ENCODE peak calls at places on chromosomes 4 and X, in four cellular contexts. Z is activated T-cell treated with anti-CD3 and anti-CD28 coated beads, Interleukin-2, amount 50 U/mL, for 1 hour; F is mucosa of descending colon; G is NCI-H2029 treated with DMSO at 0.1 percent for 48 hours. M is an unnamed sample.

GRCh38 chrX:9902651-9903050 is 64.5 kb upstream of the CLDN34 start:
- DNase-seq in Z (no peak), F (no peak), G (no peak), M (no peak)

GRCh38 chr4:8547108-8547911 is 32.9 kb upstream of the GPR78 start:
- DNase-seq in Z (no peak), F (no peak), G (no peak), M (no peak)

GRCh38 chr4:94277539-94277938 is 65.1 kb downstream of the HPGDS start:
- DNase-seq in Z (no peak), F (no peak), G (no peak), M (no peak)

GRCh38 chr4:1246111-1246881 is 2.6 kb downstream of the CTBP1 start:
- DNase-seq in Z (peak; percentile 22), F (peak; percentile 54), G (no peak), M (no peak)

GRCh38 chr4:85929926-85930325 is 429.9 kb downstream of the MAPK10 start:
- DNase-seq in Z (no peak), F (peak; percentile 70), G (peak; percentile 15), M (no peak)

GRCh38 chrX:153297376-153297775 is 24.2 kb downstream of the PNMA6F start:
- DNase-seq in Z (no peak), F (no peak), G (no peak), M (no peak)

GRCh38 chr4:182139481-182139880 is 103.7 kb upstream of the TENM3 start:
- DNase-seq in Z (no peak), F (no peak), G (peak; percentile 38), M (no peak)

GRCh38 chrX:132716006-132716405 is 227.2 kb upstream of the MBNL3 start:
- DNase-seq in Z (no peak), F (no peak), G (no peak), M (no peak)

GRCh38 chrX:109774706-109775105 is 41.6 kb upstream of the ACSL4 start:
- DNase-seq in Z (no peak), F (no peak), G (no peak), M (no peak)

GRCh38 chr4:113732923-113733527 is 28.5 kb downstream of the CAMK2D start:
- DNase-seq in Z (no peak), F (no peak), G (no peak), M (no peak)

GRCh38 chr4:144399927-144400326 is 246.0 kb upstream of the HHIP start:
- DNase-seq in Z (no peak), F (no peak), G (no peak), M (no peak)

GRCh38 chrX:65241059-65241721 is 264.9 kb upstream of the ZC4H2 start:
- DNase-seq in Z (no peak), F (no peak), G (no peak), M (no peak)

GRCh38 chr4:81152839-81153713 is 61.9 kb downstream of the PRKG2 start:
- DNase-seq in Z (no peak), F (no peak), G (peak; percentile 1), M (no peak)

GRCh38 chr4:186037692-186038658 is 31.0 kb upstream of the TLR3 start:
- DNase-seq in Z (no peak), F (no peak), G (peak; percentile 49), M (peak; percentile 18)

GRCh38 chrX:106906361-106906760 is 3.2 kb upstream of the RIPPLY1 start:
- DNase-seq in Z (no peak), F (no peak), G (no peak), M (no peak)

GRCh38 chr4:62161446-62161845 is 961.3 kb downstream of the ADGRL3 start:
- DNase-seq in Z (no peak), F (no peak), G (no peak), M (no peak)

GRCh38 chrX:130347336-130347735 is 7.6 kb downstream of the SLC25A14 start:
- DNase-seq in Z (no peak), F (no peak), G (no peak), M (no peak)

GRCh38 chrX:63330681-63331080 is 20.5 kb downstream of the SPIN4 start:
- DNase-seq in Z (no peak), F (no peak), G (no peak), M (no peak)

GRCh38 chr4:158758142-158758541 is 10.7 kb upstream of the FNIP2 start:
- DNase-seq in Z (no peak), F (no peak), G (no peak), M (no peak)

GRCh38 chr4:54184581-54184980 is 44.5 kb upstream of the PDGFRA start:
- DNase-seq in Z (no peak), F (no peak), G (no peak), M (no peak)

GRCh38 chr4:687048-687974 is 1.6 kb downstream of the SLC49A3 start:
- DNase-seq in Z (no peak), F (peak; percentile 96), G (no peak), M (no peak)

GRCh38 chr4:128854433-128854832 is 44.9 kb downstream of the JADE1 start:
- DNase-seq in Z (no peak), F (no peak), G (no peak), M (no peak)

GRCh38 chrX:39682778-39683177 is 415.0 kb downstream of the BCOR start:
- DNase-seq in Z (no peak), F (no peak), G (no peak), M (no peak)

GRCh38 chrX:77510007-77510406 is 62.8 kb downstream of the FGF16 start:
- DNase-seq in Z (no peak), F (no peak), G (no peak), M (no peak)

GRCh38 chr4:81827568-81828202 is 356.0 kb upstream of the RASGEF1B start:
- DNase-seq in Z (no peak), F (no peak), G (no peak), M (no peak)

GRCh38 chr4:17368408-17368807 is 143.5 kb downstream of the QDPR start:
- DNase-seq in Z (no peak), F (no peak), G (no peak), M (no peak)

GRCh38 chrX:34918856-34919255 is 23.7 kb upstream of the FAM47B start:
- DNase-seq in Z (no peak), F (no peak), G (no peak), M (peak; percentile 42)

GRCh38 chr4:82965763-82966162 is 44.9 kb downstream of the LIN54 start:
- DNase-seq in Z (no peak), F (no peak), G (no peak), M (no peak)

GRCh38 chrX:7127058-7127457 is 20.5 kb upstream of the STS start:
- DNase-seq in Z (no peak), F (no peak), G (no peak), M (no peak)

GRCh38 chr4:183355405-183355804 is 33.2 kb upstream of the CLDN24 start:
- DNase-seq in Z (no peak), F (no peak), G (no peak), M (no peak)

GRCh38 chr4:110702326-110702725 is 79.4 kb upstream of the PITX2 start:
- DNase-seq in Z (no peak), F (no peak), G (no peak), M (no peak)

GRCh38 chrX:11558972-11559371 is 106.7 kb downstream of the ARHGAP6 start:
- DNase-seq in Z (peak; percentile 51), F (no peak), G (no peak), M (no peak)

M was measured in SK-N-MC.